ENCODE peak calls at places on chromosomes 5 and 9, in four cellular contexts. H is K562, J is HepG2, R is SK-N-SH. X is an unnamed sample.

GRCh38 chr9:105355810-105356209 is 92.0 kb upstream of the FSD1L start:
- DNase-seq in H (peak), J (no peak), R (no peak), X (no peak)

GRCh38 chr5:14917719-14918118 is 46.1 kb upstream of the ANKH start:
- DNase-seq in H (no peak), J (no peak), R (peak), X (no peak)

GRCh38 chr9:127518091-127518856 is 67.0 kb downstream of the LRSAM1 start:
- DNase-seq in H (no peak), J (no peak), R (no peak), X (no peak)

GRCh38 chr5:90386099-90386710 is 23.4 kb downstream of the CETN3 start:
- DNase-seq in H (no peak), J (peak), R (peak), X (no peak)

GRCh38 chr9:137056739-137057407 is 3.0 kb upstream of the ENTPD2 start:
- DNase-seq in H (no peak), J (peak), R (no peak), X (no peak)

GRCh38 chr5:123157797-123158528 is 68.9 kb downstream of the PRDM6 start:
- DNase-seq in H (no peak), J (no peak), R (no peak), X (peak)

GRCh38 chr5:148381906-148382305 is 1.9 kb upstream of the FBXO38 start:
- DNase-seq in H (no peak), J (peak), R (no peak), X (no peak)

GRCh38 chr5:180366303-180366702 is 13.2 kb upstream of the GFPT2 start:
- DNase-seq in H (no peak), J (no peak), R (peak), X (no peak)

GRCh38 chr9:88179080-88179521 is 40.8 kb upstream of the SPATA31C2 start:
- DNase-seq in H (no peak), J (no peak), R (no peak), X (no peak)

GRCh38 chr5:147690595-147690994 is 91.9 kb downstream of the JAKMIP2 start:
- DNase-seq in H (no peak), J (peak), R (no peak), X (peak)

GRCh38 chr9:68625559-68625958 is 79.5 kb upstream of the PIP5K1B start:
- DNase-seq in H (no peak), J (no peak), R (no peak), X (no peak)

GRCh38 chr5:98064118-98064517 is 709.3 kb upstream of the RGMB start:
- DNase-seq in H (no peak), J (no peak), R (no peak), X (no peak)

GRCh38 chr5:103667068-103667467 is 104.5 kb upstream of the NUDT12 start:
- DNase-seq in H (no peak), J (no peak), R (no peak), X (no peak)

GRCh38 chr9:12163775-12164458 is 529.3 kb upstream of the TYRP1 start:
- DNase-seq in H (no peak), J (no peak), R (no peak), X (no peak)

GRCh38 chr9:79974806-79975422 is 403.1 kb downstream of the TLE4 start:
- DNase-seq in H (no peak), J (no peak), R (no peak), X (no peak)

GRCh38 chr5:142873831-142874230 is 103.7 kb downstream of the ARHGAP26 start:
- DNase-seq in H (no peak), J (no peak), R (no peak), X (no peak)
- TF ChIP-seq FOXM1 in H (no peak), J (no peak), R (no peak), X (no peak)

GRCh38 chr9:99441829-99442228 is 219.7 kb downstream of the SEC61B start:
- DNase-seq in H (no peak), J (no peak), R (no peak), X (no peak)

GRCh38 chr9:99447951-99448350 is 225.9 kb downstream of the SEC61B start:
- DNase-seq in H (no peak), J (no peak), R (no peak), X (no peak)

GRCh38 chr9:99449726-99450125 is 227.6 kb downstream of the SEC61B start:
- DNase-seq in H (no peak), J (no peak), R (no peak), X (no peak)

GRCh38 chr9:99445377-99445891 is 223.4 kb downstream of the SEC61B start:
- DNase-seq in H (no peak), J (no peak), R (no peak), X (no peak)

GRCh38 chr9:99445920-99446319 is 223.8 kb downstream of the SEC61B start:
- DNase-seq in H (no peak), J (no peak), R (no peak), X (no peak)
- TF ChIP-seq FOXM1 in H (no peak), J (no peak), R (no peak), X (no peak)

DNA sequence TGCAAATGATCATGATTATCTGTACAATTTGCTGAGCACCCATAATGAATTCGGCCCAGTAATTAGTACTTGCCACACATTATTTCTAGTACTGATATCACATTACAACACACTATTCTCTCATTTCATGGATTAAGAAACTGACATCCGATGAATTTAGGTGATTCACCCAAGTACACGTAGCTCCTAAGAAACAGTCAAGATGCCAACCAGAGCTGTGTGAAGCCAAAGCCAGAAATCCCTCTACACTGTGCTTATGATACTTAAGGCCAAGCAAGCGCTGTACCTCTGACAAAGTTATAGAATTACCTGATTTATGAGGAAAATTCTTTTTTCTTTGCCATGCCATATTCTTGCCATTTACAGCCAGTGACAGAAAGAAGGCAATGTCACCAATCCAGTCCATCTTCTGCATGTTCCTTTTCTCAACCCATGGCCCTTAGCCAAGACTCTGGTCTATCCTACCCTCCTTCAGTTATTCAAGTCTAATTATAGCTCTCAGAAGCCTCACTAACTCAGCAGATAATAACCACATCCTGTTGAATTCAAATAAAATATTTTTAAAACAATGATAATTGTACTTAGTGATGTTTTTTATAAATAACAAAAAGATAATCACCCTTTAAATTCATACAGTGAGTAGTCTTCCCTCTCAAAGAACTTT is 74.3 kb upstream of the PTGER4 start:
- DNase-seq in H (no peak), J (no peak), R (no peak), X (no peak)
- TF ChIP-seq FOXM1 in H (no peak), J (no peak), R (no peak), X (no peak)

DNA sequence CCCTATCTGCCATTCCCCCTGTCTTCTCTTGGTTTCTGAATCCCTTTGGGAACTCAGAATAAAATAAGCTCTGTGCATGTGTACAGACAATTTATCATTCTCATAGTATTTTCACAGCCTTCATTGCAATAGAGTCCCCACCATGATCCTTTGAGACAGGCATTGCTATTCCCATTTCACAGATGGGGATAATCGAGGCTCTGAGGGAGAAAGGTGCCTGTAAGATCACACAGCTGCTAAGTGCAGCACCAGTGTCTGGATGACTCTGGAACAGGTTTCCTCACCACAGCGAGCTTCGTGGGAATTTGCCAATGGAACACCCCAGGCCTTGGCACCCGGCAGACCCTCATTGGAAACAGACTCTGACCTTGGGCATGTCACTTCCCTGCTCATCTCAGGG is 293.6 kb downstream of the NSG2 start:
- DNase-seq in H (no peak), J (no peak), R (no peak), X (no peak)
- TF ChIP-seq FOXM1 in H (no peak), J (no peak), R (no peak), X (no peak)

DNA sequence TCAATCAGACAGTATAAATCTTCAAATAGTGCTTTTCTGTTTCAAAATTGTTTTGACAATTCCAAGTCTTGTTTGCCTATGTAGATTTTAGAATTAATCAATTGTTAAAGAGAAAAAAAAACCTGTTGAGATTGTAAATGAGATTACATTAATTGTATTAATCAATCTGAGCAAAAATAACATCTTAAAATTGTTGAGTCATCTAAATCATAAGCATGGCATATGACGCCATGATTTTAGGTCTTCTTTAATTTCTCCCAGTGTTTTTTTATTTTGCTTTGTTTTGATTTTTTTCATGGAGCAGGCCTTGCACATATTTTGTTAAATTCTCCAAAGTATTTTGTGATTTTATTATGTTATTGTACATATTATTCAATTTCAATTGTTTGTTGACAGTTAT is 988.0 kb upstream of the SEMA6A start:
- DNase-seq in H (no peak), J (no peak), R (no peak), X (no peak)
- TF ChIP-seq FOXM1 in H (no peak), J (no peak), R (no peak), X (no peak)

GRCh38 chr5:56669534-56670483 is 145.5 kb upstream of the MAP3K1 start:
- DNase-seq in H (no peak), J (peak), R (no peak), X (no peak)
- TF ChIP-seq FOXM1 in H (no peak), J (no peak), R (no peak), X (no peak)

GRCh38 chr5:95043234-95043633 is 241.7 kb downstream of the MCTP1 start:
- DNase-seq in H (no peak), J (no peak), R (no peak), X (no peak)
- TF ChIP-seq FOXM1 in H (no peak), J (no peak), R (no peak), X (no peak)